ENCODE peak calls at places on chromosomes 5 and 9, in seven cellular contexts. K is coronary artery, A is ascending aorta, M is AG04450, E is H9, D is AG09309, N is neural crest cell. Y is an unnamed sample.

GRCh38 chr5:143311428-143311827 is 92.1 kb downstream of the NR3C1 start:
- DNase-seq in K (no peak), A (no peak), M (peak; percentile 38), E (no peak), D (peak; percentile 56), N (no peak), Y (no peak)

GRCh38 chr9:95029251-95029650 is 288.3 kb downstream of the FANCC start:
- DNase-seq in K (no peak), A (no peak), M (no peak), E (no peak), D (no peak), N (no peak), Y (no peak)

GRCh38 chr5:120375248-120375647 is 88.9 kb upstream of the PRR16 start:
- DNase-seq in K (no peak), A (no peak), M (no peak), E (no peak), D (peak; percentile 33), N (no peak), Y (no peak)

GRCh38 chr5:39203951-39204350 is 15.4 kb downstream of the FYB1 start:
- DNase-seq in K (no peak), A (no peak), M (no peak), E (no peak), D (no peak), N (no peak), Y (no peak)

GRCh38 chr5:108379722-108380530 is 2.0 kb downstream of the FBXL17 start:
- DNase-seq in K (no peak), A (no peak), M (no peak), E (no peak), D (no peak), N (no peak), Y (peak; percentile 50)

GRCh38 chr5:16304846-16305245 is 125.3 kb upstream of the MARCHF11 start:
- DNase-seq in K (no peak), A (no peak), M (no peak), E (no peak), D (peak; percentile 1), N (no peak), Y (no peak)

GRCh38 chr5:145101246-145101645 is 733.9 kb downstream of the PRELID2 start:
- DNase-seq in K (no peak), A (no peak), M (no peak), E (no peak), D (no peak), N (no peak), Y (no peak)

GRCh38 chr9:1216532-1216931 is 166.4 kb downstream of the DMRT2 start:
- DNase-seq in K (no peak), A (no peak), M (no peak), E (no peak), D (no peak), N (no peak), Y (no peak)

GRCh38 chr5:179668404-179668803 is 12.4 kb downstream of the CBY3 start:
- DNase-seq in K (no peak), A (no peak), M (no peak), E (peak; percentile 84), D (no peak), N (peak; percentile 43), Y (peak; percentile 55)

GRCh38 chr5:6715758-6716633 is 2.8 kb downstream of the TENT4A start:
- DNase-seq in K (peak; percentile 67), A (peak; percentile 55), M (no peak), E (no peak), D (no peak), N (no peak), Y (no peak)

GRCh38 chr5:126234563-126235195 is 188.5 kb upstream of the GRAMD2B start:
- DNase-seq in K (no peak), A (no peak), M (no peak), E (peak; percentile 53), D (no peak), N (peak; percentile 24), Y (peak; percentile 3)

GRCh38 chr5:3220638-3221288 is 374.9 kb upstream of the IRX1 start:
- DNase-seq in K (no peak), A (no peak), M (no peak), E (no peak), D (no peak), N (no peak), Y (no peak)
- TF ChIP-seq CTCF in K (no peak), A (no peak), M (no peak), E (no peak), D (no peak), N (no peak), Y (no peak)

GRCh38 chr5:3594514-3595101 is 1.0 kb upstream of the IRX1 start:
- DNase-seq in K (no peak), A (no peak), M (no peak), E (peak; percentile 64), D (no peak), N (no peak), Y (no peak)
- TF ChIP-seq CTCF in K (no peak), A (no peak), M (no peak), E (peak; percentile 42), D (no peak), N (peak; percentile 42), Y (no peak)

GRCh38 chr9:111696796-111697195 is 35.4 kb downstream of the GNG10 start:
- DNase-seq in K (no peak), A (no peak), M (no peak), E (no peak), D (no peak), N (no peak), Y (no peak)

DNA sequence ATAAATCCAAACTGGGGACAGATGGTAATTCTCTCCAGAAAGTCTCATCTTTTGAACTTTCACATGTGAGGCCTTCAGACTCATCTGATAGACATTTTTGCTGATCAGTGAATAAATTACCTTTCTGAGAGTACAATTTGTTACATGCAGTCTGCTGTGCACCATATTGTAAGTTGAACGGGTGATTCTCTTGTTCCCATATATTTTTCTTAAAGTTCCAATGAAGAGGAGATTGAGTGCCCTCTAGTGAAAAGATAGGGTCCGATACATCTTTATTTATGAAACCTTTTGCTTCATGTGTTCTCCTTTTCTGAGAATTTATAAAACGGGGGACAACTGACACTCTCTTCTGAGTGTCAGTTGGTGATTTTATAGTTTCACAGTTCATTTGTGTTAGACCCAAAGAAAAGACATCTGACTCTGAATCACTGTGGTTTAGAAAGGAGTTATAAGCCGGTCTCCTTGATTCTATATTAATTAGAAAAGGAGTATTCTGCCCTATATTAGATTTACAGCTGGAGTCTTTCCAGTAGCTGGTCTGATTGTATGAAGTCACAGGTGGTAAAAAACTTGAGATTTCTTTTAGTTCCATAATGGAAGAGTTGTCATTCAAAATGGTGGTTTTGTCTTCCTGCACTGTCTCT is 30.4 kb downstream of the GNG10 start:
- DNase-seq in K (no peak), A (no peak), M (peak; percentile 4), E (no peak), D (peak; percentile 14), N (no peak), Y (no peak)
- TF ChIP-seq CTCF in K (no peak), A (no peak), M (peak; percentile 55), E (peak; percentile 57), D (peak; percentile 38), N (peak; percentile 65), Y (peak; percentile 23)

DNA sequence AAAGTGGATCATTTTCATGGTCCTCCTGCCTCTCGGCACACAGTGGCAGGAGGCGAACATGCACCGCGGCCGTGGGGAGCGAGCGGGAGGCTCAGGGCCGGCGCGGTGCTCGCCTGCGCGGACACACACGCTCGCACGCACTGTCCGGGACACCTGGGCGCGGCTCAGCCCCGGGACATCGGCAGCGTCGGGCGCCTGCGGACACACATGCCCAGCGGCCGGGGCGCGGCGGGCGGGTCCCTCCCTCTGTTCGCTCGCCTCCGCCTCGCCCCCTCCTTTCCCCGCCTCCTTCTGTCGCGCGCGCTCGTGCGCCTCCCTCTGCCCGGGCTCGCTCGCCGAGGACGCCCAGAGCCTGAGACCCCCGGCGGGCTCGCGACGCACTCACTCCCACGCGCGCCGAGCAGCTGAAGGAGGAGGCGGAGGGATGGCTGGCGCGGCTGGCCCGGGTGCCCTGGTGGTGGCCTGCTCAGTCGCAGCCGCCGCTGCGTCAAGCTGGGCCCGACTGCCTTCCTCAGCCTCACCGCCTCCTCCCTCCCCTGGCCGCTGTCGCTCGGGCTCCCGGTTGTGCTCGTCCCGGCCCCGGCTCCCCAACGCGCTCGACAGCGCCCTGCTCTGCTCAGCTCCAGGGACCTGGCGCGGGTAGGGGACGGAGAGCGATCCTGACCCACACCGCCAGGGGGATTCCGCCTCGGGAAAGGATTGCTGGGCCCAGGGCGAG is at the start of gene FRMD3:
- DNase-seq in K (peak; percentile 89), A (peak; percentile 89), M (no peak), E (peak; percentile 85), D (peak; percentile 3), N (peak; percentile 83), Y (peak; percentile 36)
- TF ChIP-seq CTCF in K (peak; percentile 64), A (peak; percentile 63), M (peak; percentile 40), E (peak; percentile 81), D (peak; percentile 75), N (peak; percentile 75), Y (peak; percentile 34)

GRCh38 chr5:124725040-124725434 is 21.4 kb downstream of the ZNF608 start:
- DNase-seq in K (no peak), A (no peak), M (no peak), E (no peak), D (no peak), N (no peak), Y (no peak)
- TF ChIP-seq CTCF in K (no peak), A (no peak), M (no peak), E (peak; percentile 59), D (no peak), N (no peak), Y (no peak)

DNA sequence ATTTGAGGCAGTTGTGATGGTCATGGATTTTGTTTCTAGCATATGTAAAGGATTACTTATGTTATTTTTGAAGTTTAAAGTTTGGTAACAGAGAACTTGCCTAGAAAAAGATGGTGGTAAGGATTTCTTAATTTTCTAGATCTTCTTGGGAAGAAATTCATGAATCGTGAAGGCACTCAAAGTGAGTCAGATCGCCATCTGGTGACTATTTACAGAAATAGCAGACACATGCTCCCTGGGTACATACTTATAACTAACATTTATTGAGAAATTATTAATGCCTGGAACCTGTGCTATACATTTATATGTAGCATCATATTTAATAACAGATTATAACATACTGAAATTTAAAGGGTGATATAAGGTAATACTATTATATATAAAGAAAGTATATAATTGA is 299.7 kb downstream of the IZUMO3 start:
- DNase-seq in K (no peak), A (no peak), M (no peak), E (no peak), D (no peak), N (no peak), Y (no peak)
- TF ChIP-seq CTCF in K (no peak), A (no peak), M (peak; percentile 17), E (peak; percentile 82), D (peak; percentile 15), N (peak; percentile 67), Y (peak; percentile 45)

GRCh38 chr9:14158911-14159310 is 155.0 kb downstream of the NFIB start:
- DNase-seq in K (no peak), A (no peak), M (no peak), E (no peak), D (no peak), N (no peak), Y (no peak)
- TF ChIP-seq CTCF in K (no peak), A (no peak), M (no peak), E (no peak), D (no peak), N (no peak), Y (no peak)

DNA sequence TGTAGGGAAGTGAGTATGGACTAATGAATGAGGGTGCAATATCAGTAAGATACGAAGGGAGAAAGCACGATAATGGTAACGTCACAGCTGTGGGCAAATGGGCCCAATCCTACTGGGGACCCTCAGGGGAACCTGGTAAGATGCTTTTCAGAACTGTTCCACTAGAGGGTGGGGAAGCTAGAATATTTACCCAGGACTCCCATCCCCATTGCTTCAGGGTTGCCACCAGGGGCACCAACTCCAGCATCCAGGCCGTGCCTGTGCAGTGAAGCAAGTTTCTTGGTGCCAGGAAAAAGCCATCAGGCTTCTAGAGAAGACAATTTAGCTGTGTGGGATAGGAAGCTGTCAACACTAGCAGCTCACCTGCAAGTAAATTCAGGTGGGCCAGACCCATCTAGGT is 409.3 kb downstream of the AGTPBP1 start:
- DNase-seq in K (no peak), A (no peak), M (no peak), E (peak; percentile 75), D (no peak), N (no peak), Y (no peak)
- TF ChIP-seq CTCF in K (no peak), A (no peak), M (no peak), E (peak; percentile 86), D (peak; percentile 51), N (peak; percentile 41), Y (no peak)